ENCODE peak calls at places on chromosomes 13 and 19, in ten cellular contexts. G is colonic mucosa, R is right lobe of liver, O is tibial artery, E is IMR-90, M is stomach, I is A673, Z is A549, H is thoracic aorta, Q is heart right ventricle. A is an unnamed sample. For H3K4me1, the result is how much of the 10 kb centered on the place peaks cover.

GRCh38 chr13:34346626-34347025 is 528.7 kb downstream of the RFC3 start:
- DNase-seq in E (no peak), H (no peak), Z (no peak), O (no peak), G (no peak), M (no peak), Q (no peak), I (no peak), R (no peak), A (no peak)

GRCh38 chr13:111639994-111640393 is 319.6 kb downstream of the TEX29 start:
- DNase-seq in H (no peak), Z (no peak), G (no peak), R (no peak), O (no peak), M (no peak), Q (no peak), E (no peak), I (peak), A (no peak)

GRCh38 chr13:86665842-86666241 is 866.6 kb upstream of the SLITRK6 start:
- DNase-seq in H (no peak), R (no peak), O (no peak), E (no peak), G (no peak), Q (no peak), M (no peak), I (no peak), Z (no peak), A (no peak)

GRCh38 chr19:39200818-39201145 is 3.3 kb downstream of the SYCN start:
- DNase-seq in Q (no peak), I (no peak), E (no peak), G (no peak), O (no peak), Z (no peak), M (no peak), R (no peak), H (no peak), A (no peak)

GRCh38 chr19:2747349-2747748 is 7.5 kb upstream of the SLC39A3 start:
- DNase-seq in G (no peak), O (no peak), Z (no peak), Q (no peak), H (no peak), E (no peak), I (no peak), R (no peak), M (no peak), A (no peak)

GRCh38 chr19:8571006-8571411 is 6.2 kb downstream of the MYO1F start:
- DNase-seq in R (peak), G (peak), H (no peak), E (peak), O (peak), M (peak), I (no peak), Z (peak), Q (peak), A (no peak)

GRCh38 chr19:8900421-8900820 is 68.2 kb downstream of the MBD3L1 start:
- DNase-seq in M (no peak), G (no peak), I (no peak), Q (no peak), Z (no peak), O (no peak), R (no peak), H (no peak), E (no peak), A (no peak)

GRCh38 chr19:516884-517424 is 9.7 kb downstream of the TPGS1 start:
- DNase-seq in O (no peak), I (no peak), Q (no peak), M (no peak), G (no peak), E (no peak), H (no peak), R (no peak), Z (no peak), A (no peak)

GRCh38 chr19:33546656-33547055 is 25.1 kb upstream of the PEPD start:
- DNase-seq in Z (no peak), O (no peak), Q (no peak), H (no peak), E (no peak), G (no peak), I (no peak), M (no peak), R (no peak), A (no peak)

GRCh38 chr13:20772401-20773131 is 1.2 kb downstream of the EEF1AKMT1 start:
- DNase-seq in I (peak), Z (no peak), G (no peak), O (no peak), R (no peak), E (peak), M (no peak), Q (no peak), H (no peak), A (no peak)

GRCh38 chr19:54149021-54149812 is 10.3 kb downstream of the LENG1 start:
- DNase-seq in O (no peak), R (no peak), Q (no peak), M (no peak), I (no peak), G (no peak), E (no peak), H (no peak), Z (no peak), A (no peak)

GRCh38 chr13:109769275-109769674 is 17.1 kb downstream of the IRS2 start:
- DNase-seq in M (no peak), O (no peak), E (no peak), Q (no peak), I (no peak), H (no peak), Z (no peak), R (no peak), G (no peak), A (no peak)

GRCh38 chr19:6412111-6412999 is 12.3 kb downstream of the KHSRP start:
- DNase-seq in O (no peak), R (no peak), M (peak), Z (no peak), I (peak), Q (no peak), G (peak), H (no peak), E (no peak), A (peak)

GRCh38 chr13:114067886-114068722 is 64.3 kb downstream of the RASA3 start:
- DNase-seq in Q (no peak), E (no peak), R (no peak), O (peak), I (no peak), Z (no peak), H (no peak), G (no peak), M (no peak), A (no peak)

GRCh38 chr19:46786236-46787039 is 2.0 kb downstream of the SLC1A5 start:
- DNase-seq in E (peak), I (peak), Z (peak), M (peak), R (peak), O (peak), G (peak), H (no peak), Q (peak), A (peak)

GRCh38 chr19:51123381-51124186 is 1.1 kb upstream of the SIGLEC9 start:
- DNase-seq in I (no peak), E (no peak), G (no peak), Z (no peak), Q (no peak), M (peak), R (no peak), H (no peak), O (peak), A (no peak)

GRCh38 chr13:22086593-22086992 is 415.7 kb downstream of the FGF9 start:
- DNase-seq in Q (no peak), O (no peak), I (no peak), M (no peak), R (no peak), Z (no peak), G (no peak), E (peak), H (no peak), A (no peak)

GRCh38 chr13:43783820-43784219 is 3.0 kb downstream of the ENOX1 start:
- DNase-seq in H (no peak), O (no peak), Z (peak), M (no peak), E (peak), Q (peak), I (peak), R (no peak), G (no peak), A (no peak)

GRCh38 chr19:10744222-10744847 is 26.5 kb downstream of the DNM2 start:
- DNase-seq in R (no peak), G (peak), Z (no peak), E (no peak), Q (no peak), H (no peak), M (peak), O (no peak), I (no peak), A (peak)

GRCh38 chr19:5308471-5309437 is 31.9 kb downstream of the PTPRS start:
- DNase-seq in G (peak), Z (no peak), O (peak), I (peak), Q (peak), R (no peak), E (peak), M (peak), H (peak), A (peak)

GRCh38 chr13:29749401-29750177 is 100.8 kb downstream of the UBL3 start:
- DNase-seq in E (peak), Q (no peak), Z (no peak), H (no peak), G (no peak), O (no peak), M (no peak), I (no peak), R (no peak), A (no peak)

GRCh38 chr19:55080121-55080914 is 4.6 kb downstream of the EPS8L1 start:
- DNase-seq in G (peak), M (peak), Q (peak), O (no peak), R (peak), H (no peak), E (peak), Z (peak), I (peak), A (peak)

GRCh38 chr19:50557009-50557613 is 11.1 kb downstream of the LRRC4B start:
- DNase-seq in M (no peak), H (no peak), Z (no peak), O (no peak), G (no peak), I (no peak), Q (no peak), R (no peak), E (no peak), A (no peak)

GRCh38 chr13:26499209-26499601 is 58.3 kb upstream of the WASF3 start:
- DNase-seq in E (no peak), G (no peak), O (no peak), R (no peak), I (no peak), M (no peak), Z (no peak), H (no peak), Q (no peak), A (no peak)

GRCh38 chr19:17794731-17795494 is at the start of gene B3GNT3:
- DNase-seq in Z (peak), Q (no peak), R (peak), O (no peak), M (peak), I (peak), G (peak), E (no peak), H (no peak), A (peak)

GRCh38 chr19:7868326-7868670 is 5.9 kb downstream of the PRR36 start:
- DNase-seq in Q (no peak), Z (no peak), H (no peak), O (no peak), M (peak), E (no peak), I (no peak), G (no peak), R (no peak), A (no peak)

GRCh38 chr13:32048816-32049215 is 17.2 kb downstream of the FRY start:
- DNase-seq in I (no peak), O (no peak), Q (no peak), H (no peak), R (no peak), M (no peak), E (no peak), G (no peak), Z (no peak), A (no peak)

GRCh38 chr19:13842294-13843103 is 34.4 kb upstream of the NANOS3 start:
- DNase-seq in Q (peak), Z (no peak), E (peak), O (peak), I (peak), H (peak), M (peak), G (peak), R (peak), A (peak)
- TF ChIP-seq CTCF in Q (no peak), Z (no peak), E (no peak), O (peak), I (peak), H (no peak), M (no peak), G (no peak), R (peak), A (no peak)

GRCh38 chr13:49603318-49603717 is 18.0 kb upstream of the RCBTB1 start:
- DNase-seq in E (no peak), G (no peak), M (no peak), I (peak), Z (no peak), O (no peak), R (no peak), H (no peak), Q (no peak), A (no peak)

GRCh38 chr13:49602005-49602404 is 16.6 kb upstream of the RCBTB1 start:
- DNase-seq in M (no peak), R (no peak), Q (no peak), G (no peak), E (peak), O (no peak), I (no peak), H (no peak), Z (no peak), A (no peak)

GRCh38 chr13:49607761-49608160 is 20.5 kb upstream of the ARL11 start:
- DNase-seq in G (no peak), Z (no peak), E (no peak), O (no peak), M (no peak), Q (no peak), R (no peak), I (no peak), H (no peak), A (no peak)

GRCh38 chr13:49606747-49607648 is 21.3 kb upstream of the ARL11 start:
- DNase-seq in Z (peak), I (peak), O (peak), H (peak), M (peak), G (peak), E (peak), R (peak), Q (peak), A (peak)

DNA sequence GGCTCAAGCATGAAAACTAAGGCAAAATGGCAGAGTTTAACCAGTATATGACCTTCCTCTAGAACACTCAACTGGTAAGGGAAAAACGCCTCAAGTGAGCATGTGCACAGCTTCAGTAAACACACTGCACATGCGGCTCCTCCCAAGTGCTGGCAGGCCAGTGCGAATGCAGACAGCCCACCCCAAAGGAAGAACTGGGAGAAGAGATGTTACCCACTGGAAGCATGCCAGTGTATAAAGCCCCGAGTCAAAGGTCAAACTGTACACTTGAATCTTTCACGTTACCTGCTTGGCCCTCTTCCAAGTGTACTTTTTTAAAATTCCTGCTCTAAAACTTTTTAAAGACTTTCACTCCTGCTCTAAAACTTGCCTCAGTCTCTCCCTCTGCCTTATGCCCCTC is 19.2 kb upstream of the RCBTB1 start:
- DNase-seq in G (no peak), H (no peak), Z (no peak), R (no peak), E (no peak), M (no peak), O (no peak), Q (no peak), I (no peak), A (no peak)
- H3K4me1 ChIP-seq in G (under half), H (under half), Z (under half), R (under half), E (under half), M (under half), O (under half), Q (under half), I (under half), A (under half)

DNA sequence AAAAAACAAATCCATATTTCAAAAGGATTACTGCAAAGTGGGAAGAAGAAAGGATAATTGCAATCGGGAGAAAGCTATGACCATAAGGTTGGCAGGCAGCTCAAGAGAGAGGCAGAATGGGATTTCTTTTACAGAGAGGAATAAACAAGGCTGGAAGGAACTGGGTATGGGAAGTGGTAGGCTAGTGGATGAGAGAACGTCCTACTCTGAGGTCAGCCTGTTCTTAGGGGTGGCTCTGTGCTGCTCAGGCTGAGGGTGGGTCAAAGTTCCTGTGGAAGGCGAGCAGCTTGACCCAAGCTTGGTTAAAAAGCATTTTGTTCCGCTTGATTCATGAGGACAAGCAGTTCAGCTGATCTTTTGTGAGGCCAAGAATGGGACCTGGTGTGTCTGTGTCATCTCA is 134.3 kb upstream of the TMTC4 start:
- DNase-seq in O (no peak), Z (no peak), M (no peak), H (no peak), E (no peak), Q (no peak), R (no peak), G (no peak), I (no peak), A (no peak)
- TF ChIP-seq CTCF in O (no peak), Z (no peak), M (no peak), H (no peak), E (no peak), Q (no peak), R (no peak), G (no peak), I (no peak), A (no peak)

GRCh38 chr13:40402931-40403412 is 263.5 kb downstream of the FOXO1 start:
- DNase-seq in Z (peak), R (no peak), H (no peak), E (peak), G (no peak), O (no peak), Q (no peak), I (no peak), M (no peak), A (peak)

GRCh38 chr13:40403509-40404241 is 262.8 kb downstream of the FOXO1 start:
- DNase-seq in Q (peak), G (no peak), E (no peak), H (no peak), R (no peak), M (no peak), O (no peak), I (no peak), Z (no peak), A (no peak)

GRCh38 chr13:40404407-40404806 is 262.0 kb downstream of the FOXO1 start:
- DNase-seq in Q (no peak), H (no peak), R (no peak), Z (no peak), O (no peak), E (no peak), I (no peak), M (no peak), G (no peak), A (no peak)

GRCh38 chr13:40399756-40400155 is 266.7 kb downstream of the FOXO1 start:
- DNase-seq in E (no peak), M (no peak), Q (no peak), G (no peak), O (no peak), R (no peak), Z (no peak), I (no peak), H (no peak), A (no peak)

GRCh38 chr13:40401911-40402776 is 264.3 kb downstream of the FOXO1 start:
- DNase-seq in H (peak), R (peak), I (peak), Q (peak), G (peak), O (peak), Z (peak), E (peak), M (peak), A (peak)
- H3K4me1 ChIP-seq in H (under half), R (under half), I (under half), Q (under half), G (under half), O (under half), Z (under half), E (under half), M (under half), A (under half)

GRCh38 chr19:48085904-48086864 is 24.4 kb downstream of the PLA2G4C start:
- DNase-seq in E (no peak), R (no peak), I (no peak), Q (no peak), M (no peak), G (no peak), O (no peak), H (no peak), Z (no peak), A (no peak)
- TF ChIP-seq CTCF in E (no peak), R (no peak), I (peak), Q (no peak), M (no peak), G (no peak), O (no peak), H (no peak), Z (no peak), A (no peak)

GRCh38 chr19:40282920-40283319 is 2.2 kb downstream of the AKT2 start:
- DNase-seq in O (no peak), G (no peak), Z (no peak), H (no peak), R (no peak), E (peak), Q (no peak), I (no peak), M (no peak), A (no peak)
- H3K4me1 ChIP-seq in O (under half), G (under half), Z (under half), H (under half), R (half or more), E (under half), Q (half or more), I (half or more), M (half or more), A (under half)

A was measured in mucosa of descending colon.